ENCODE peak calls at places on chromosomes 2 and 18, in four cellular contexts. M is lower lobe of right lung, L is HFF-Myc, F is fibroblast of lung. C is an unnamed sample.

GRCh38 chr2:58047373-58047674 is 718 bp downstream of the VRK2 start:
- DNase-seq in L (no peak), F (no peak), M (no peak), C (no peak)

GRCh38 chr2:6780765-6781274 is 84.9 kb downstream of the CMPK2 start:
- DNase-seq in M (peak; percentile 70), L (peak; percentile 15), F (peak; percentile 11), C (no peak)

GRCh38 chr2:146940016-146940685 is 904.7 kb upstream of the ACVR2A start:
- DNase-seq in F (no peak), L (peak; percentile 62), M (no peak), C (no peak)

GRCh38 chr2:54587439-54588016 is 131.4 kb downstream of the SPTBN1 start:
- DNase-seq in L (no peak), F (no peak), M (no peak), C (no peak)

GRCh38 chr2:119546446-119546765 is 2.2 kb downstream of the CFAP221 start:
- DNase-seq in L (no peak), M (no peak), F (no peak), C (no peak)

GRCh38 chr2:18518116-18519111 is 42.0 kb downstream of the RDH14 start:
- DNase-seq in M (no peak), L (peak; percentile 41), F (peak; percentile 69), C (no peak)

GRCh38 chr2:204264746-204265145 is 280.5 kb upstream of the PARD3B start:
- DNase-seq in F (no peak), M (no peak), L (no peak), C (no peak)

GRCh38 chr2:227479865-227480475 is 8.0 kb downstream of the AGFG1 start:
- DNase-seq in F (no peak), L (no peak), M (no peak), C (no peak)

GRCh38 chr2:12717191-12717987 is 653 bp downstream of the TRIB2 start:
- DNase-seq in F (peak; percentile 64), M (peak; percentile 76), L (no peak), C (no peak)

GRCh38 chr2:110097506-110098220 is 18.0 kb downstream of the MALL start:
- DNase-seq in M (peak; percentile 80), F (no peak), L (no peak), C (no peak)

GRCh38 chr2:231602874-231603467 is 10.3 kb downstream of the TEX44 start:
- DNase-seq in L (no peak), M (no peak), F (no peak), C (no peak)

GRCh38 chr18:3463052-3463451 is 13.1 kb downstream of the TGIF1 start:
- DNase-seq in L (no peak), M (no peak), F (peak; percentile 62), C (no peak)

GRCh38 chr18:29154196-29154757 is 977.3 kb upstream of the CDH2 start:
- DNase-seq in F (peak; percentile 82), M (no peak), L (no peak), C (no peak)

GRCh38 chr2:225930687-225931086 is 531.2 kb downstream of the NYAP2 start:
- DNase-seq in L (no peak), F (no peak), M (no peak), C (no peak)

GRCh38 chr2:19738707-19739106 is 163.1 kb downstream of the TTC32 start:
- DNase-seq in L (no peak), F (peak; percentile 34), M (no peak), C (no peak)

GRCh38 chr2:240786355-240786841 is 33.6 kb downstream of the KIF1A start:
- DNase-seq in F (no peak), L (no peak), M (peak; percentile 23), C (no peak)

GRCh38 chr2:190786404-190787166 is 94.0 kb upstream of the GLS start:
- DNase-seq in L (no peak), F (peak; percentile 29), M (peak; percentile 61), C (no peak)

GRCh38 chr2:101435011-101435862 is 39.7 kb downstream of the RFX8 start:
- DNase-seq in L (peak; percentile 56), M (no peak), F (peak; percentile 77), C (no peak)

GRCh38 chr2:21096458-21096857 is 27.3 kb upstream of the TDRD15 start:
- DNase-seq in L (no peak), M (no peak), F (no peak), C (no peak)

GRCh38 chr2:124476291-124476690 is 451.2 kb downstream of the CNTNAP5 start:
- DNase-seq in M (no peak), L (no peak), F (peak; percentile 26), C (no peak)